ENCODE peak calls at places on chromosome X, in nine cellular contexts. U, G, N, H, T, V, B, L and A are unnamed samples.

GRCh38 chrX:14899607-14900006 is 26.4 kb downstream of the MOSPD2 start:
- DNase-seq in U (no peak), G (peak; percentile 63), N (no peak), H (no peak), T (no peak), V (peak; percentile 7), B (no peak), L (no peak), A (no peak)

GRCh38 chrX:150683536-150684146 is 9.6 kb upstream of the MTMR1 start:
- DNase-seq in U (peak; percentile 38), G (no peak), N (no peak), H (no peak), T (no peak), V (peak; percentile 35), B (no peak), L (no peak), A (peak; percentile 3)

GRCh38 chrX:106752101-106752678 is 25.7 kb downstream of the RNF128 start:
- DNase-seq in U (no peak), G (no peak), N (no peak), H (no peak), T (no peak), V (no peak), B (no peak), L (no peak), A (no peak)

GRCh38 chrX:119488749-119489148 is 20.5 kb downstream of the SLC25A5 start:
- DNase-seq in U (no peak), G (no peak), N (peak; percentile 55), H (peak; percentile 53), T (peak; percentile 62), V (peak; percentile 53), B (no peak), L (no peak), A (no peak)

GRCh38 chrX:133307637-133308485 is 89.7 kb upstream of the TFDP3 start:
- DNase-seq in U (no peak), G (no peak), N (peak; percentile 55), H (peak; percentile 13), T (no peak), V (no peak), B (peak; percentile 23), L (no peak), A (no peak)

GRCh38 chrX:37825225-37825842 is 22.0 kb downstream of the DYNLT3 start:
- DNase-seq in U (peak; percentile 47), G (no peak), N (no peak), H (peak; percentile 5), T (peak; percentile 27), V (peak; percentile 53), B (no peak), L (peak; percentile 55), A (no peak)

GRCh38 chrX:3176439-3176820 is 135.2 kb downstream of the ARSF start:
- DNase-seq in U (no peak), G (peak; percentile 86), N (no peak), H (no peak), T (no peak), V (no peak), B (no peak), L (no peak), A (no peak)

GRCh38 chrX:30570505-30570904 is 7.1 kb downstream of the TASL start:
- DNase-seq in U (no peak), G (no peak), N (no peak), H (no peak), T (no peak), V (no peak), B (no peak), L (no peak), A (no peak)

GRCh38 chrX:47231167-47231566 is 1.6 kb upstream of the USP11 start:
- DNase-seq in U (no peak), G (no peak), N (no peak), H (no peak), T (peak; percentile 3), V (no peak), B (no peak), L (no peak), A (no peak)

GRCh38 chrX:22063284-22063683 is 31.2 kb downstream of the PHEX start:
- DNase-seq in U (no peak), G (peak; percentile 8), N (no peak), H (no peak), T (no peak), V (peak; percentile 15), B (no peak), L (no peak), A (no peak)

GRCh38 chrX:102712967-102713677 is 874 bp downstream of the GPRASP2 start:
- DNase-seq in U (peak; percentile 24), G (peak; percentile 36), N (peak; percentile 61), H (peak; percentile 68), T (peak; percentile 82), V (no peak), B (no peak), L (peak; percentile 72), A (no peak)

GRCh38 chrX:28854637-28855036 is 267.4 kb downstream of the IL1RAPL1 start:
- DNase-seq in U (no peak), G (peak; percentile 22), N (no peak), H (no peak), T (no peak), V (no peak), B (no peak), L (no peak), A (no peak)

GRCh38 chrX:25544641-25545040 is 528.9 kb upstream of the ARX start:
- DNase-seq in U (no peak), G (peak; percentile 2), N (no peak), H (no peak), T (no peak), V (no peak), B (no peak), L (no peak), A (no peak)

GRCh38 chrX:64975491-64975890 is 759 bp downstream of the ZC4H2 start:
- DNase-seq in U (peak; percentile 7), G (peak; percentile 7), N (peak; percentile 29), H (peak; percentile 3), T (peak; percentile 19), V (peak; percentile 31), B (no peak), L (peak; percentile 57), A (no peak)

GRCh38 chrX:73944582-73944947 is 359.4 kb upstream of the ZCCHC13 start:
- DNase-seq in U (no peak), G (no peak), N (no peak), H (no peak), T (no peak), V (no peak), B (no peak), L (no peak), A (no peak)

GRCh38 chrX:81120270-81120935 is 81.3 kb downstream of the HMGN5 start:
- DNase-seq in U (no peak), G (no peak), N (no peak), H (no peak), T (no peak), V (peak; percentile 12), B (no peak), L (no peak), A (no peak)

GRCh38 chrX:109826954-109827708 is 94.1 kb upstream of the ACSL4 start:
- DNase-seq in U (no peak), G (peak; percentile 79), N (no peak), H (no peak), T (no peak), V (no peak), B (no peak), L (no peak), A (no peak)

GRCh38 chrX:124736553-124737240 is 390.3 kb downstream of the SH2D1A start:
- DNase-seq in U (peak; percentile 72), G (no peak), N (no peak), H (no peak), T (no peak), V (peak; percentile 37), B (peak; percentile 44), L (no peak), A (no peak)

GRCh38 chrX:133897593-133898163 is 87.7 kb downstream of the GPC3 start:
- DNase-seq in U (no peak), G (no peak), N (no peak), H (no peak), T (no peak), V (no peak), B (no peak), L (no peak), A (no peak)

GRCh38 chrX:134255555-134255954 is 18.6 kb downstream of the CCDC160 start:
- DNase-seq in U (no peak), G (no peak), N (no peak), H (no peak), T (no peak), V (no peak), B (no peak), L (no peak), A (no peak)

GRCh38 chrX:52504551-52504950 is 8.9 kb downstream of the XAGE1A start:
- DNase-seq in U (no peak), G (no peak), N (no peak), H (no peak), T (no peak), V (no peak), B (no peak), L (no peak), A (no peak)

GRCh38 chrX:44931441-44931973 is 58.5 kb downstream of the KDM6A start:
- DNase-seq in U (no peak), G (no peak), N (no peak), H (no peak), T (no peak), V (no peak), B (no peak), L (no peak), A (no peak)

DNA sequence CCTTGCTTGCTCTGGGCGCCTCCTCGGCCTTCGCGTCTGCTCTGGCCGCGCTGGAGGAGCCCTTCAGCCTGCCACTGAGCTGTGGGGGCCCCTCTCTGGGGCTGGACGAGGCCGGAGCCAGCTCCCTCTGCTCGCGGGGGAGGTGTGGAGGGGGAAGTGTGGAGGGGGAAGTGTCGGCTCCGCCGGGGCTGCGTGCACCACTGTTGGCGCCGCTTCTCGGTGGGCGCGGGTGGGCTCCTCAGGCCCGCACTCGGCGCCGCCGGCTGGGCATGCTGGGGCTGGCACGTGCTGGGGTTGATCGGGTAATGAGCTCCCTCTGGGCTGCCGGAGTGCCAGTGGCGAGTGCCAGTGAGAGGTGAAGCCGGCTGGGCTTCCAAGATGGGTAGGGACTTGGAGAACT is 116.7 kb downstream of the CPXCR1 start:
- DNase-seq in U (no peak), G (no peak), N (no peak), H (no peak), T (no peak), V (no peak), B (no peak), L (no peak), A (no peak)
- H3K27ac ChIP-seq in U (no peak overlapping the region), G (no peak overlapping the region), N (no peak overlapping the region), H (no peak overlapping the region), T (no peak overlapping the region), V (no peak overlapping the region), B (no peak overlapping the region), L (no peak overlapping the region), A (no peak overlapping the region)

GRCh38 chrX:149497054-149497453 is 8.1 kb downstream of the IDS start:
- DNase-seq in U (no peak), G (no peak), N (no peak), H (no peak), T (no peak), V (no peak), B (no peak), L (no peak), A (no peak)
- H3K36me3 ChIP-seq in U (peaks cover 13% of the 10 kb centered on the region), G (peaks cover 21% of the 10 kb centered on the region), N (peaks cover 86% of the 10 kb centered on the region), H (peaks cover 24% of the 10 kb centered on the region), T (no peaks in the 10 kb centered on the region), V (no peaks in the 10 kb centered on the region), B (no peaks in the 10 kb centered on the region), L (peaks cover 46% of the 10 kb centered on the region), A (peaks cover 8% of the 10 kb centered on the region)

GRCh38 chrX:11371106-11371505 is 77.9 kb downstream of the AMELX start:
- DNase-seq in U (no peak), G (no peak), N (no peak), H (no peak), T (no peak), V (no peak), B (no peak), L (no peak), A (no peak)
- H3K27ac ChIP-seq in U (no peak overlapping the region), G (no peak overlapping the region), N (no peak overlapping the region), H (no peak overlapping the region), T (no peak overlapping the region), V (no peak overlapping the region), B (no peak overlapping the region), L (no peak overlapping the region), A (no peak overlapping the region)

GRCh38 chrX:54173791-54174190 is 9.3 kb downstream of the FAM120C start:
- DNase-seq in U (no peak), G (no peak), N (no peak), H (no peak), T (no peak), V (no peak), B (no peak), L (no peak), A (no peak)
- H3K36me3 ChIP-seq in U (no peaks in the 10 kb centered on the region), G (peaks cover 3% of the 10 kb centered on the region), N (no peaks in the 10 kb centered on the region), H (no peaks in the 10 kb centered on the region), T (no peaks in the 10 kb centered on the region), V (no peaks in the 10 kb centered on the region), B (no peaks in the 10 kb centered on the region), L (no peaks in the 10 kb centered on the region), A (peaks cover 7% of the 10 kb centered on the region)